ENCODE peak calls at places on chromosome 1, in five cellular contexts. F is NCI-H1048, M is fibroblast of lung, O is spleen, Y is cardiac fibroblast. H is an unnamed sample.

GRCh38 chr1:189803364-189803763 is 674.3 kb downstream of the BRINP3 start:
- DNase-seq in F (no peak), O (no peak), M (no peak), Y (no peak), H (no peak)

GRCh38 chr1:165842363-165843129 is 15.1 kb downstream of the UCK2 start:
- DNase-seq in F (no peak), O (no peak), Y (peak), M (peak), H (no peak)

GRCh38 chr1:169786974-169787373 is 7.7 kb downstream of the METTL18 start:
- DNase-seq in F (no peak), Y (no peak), O (no peak), M (no peak), H (no peak)

GRCh38 chr1:201696217-201696761 is 132.7 kb upstream of the IPO9 start:
- DNase-seq in Y (peak), F (no peak), M (peak), O (no peak), H (peak)

GRCh38 chr1:206529425-206529824 is 22.1 kb downstream of the RASSF5 start:
- DNase-seq in M (no peak), Y (no peak), O (no peak), F (no peak), H (no peak)

GRCh38 chr1:233367057-233367759 is 39.7 kb downstream of the MAP3K21 start:
- DNase-seq in F (no peak), Y (no peak), M (no peak), O (no peak), H (no peak)

GRCh38 chr1:29342351-29342750 is 106.0 kb downstream of the PTPRU start:
- DNase-seq in Y (no peak), F (no peak), M (no peak), O (peak), H (no peak)

GRCh38 chr1:117371436-117372151 is 4.3 kb downstream of the MAN1A2 start:
- DNase-seq in Y (peak), F (no peak), M (no peak), O (no peak), H (peak)

GRCh38 chr1:58576727-58577675 is at the start of gene TACSTD2:
- DNase-seq in Y (no peak), F (no peak), O (peak), M (no peak), H (no peak)

GRCh38 chr1:32200226-32201010 is at the start of gene CCDC28B:
- DNase-seq in F (no peak), Y (peak), O (peak), M (peak), H (peak)

GRCh38 chr1:159786966-159787365 is 6.2 kb downstream of the DUSP23 start:
- DNase-seq in O (no peak), Y (peak), F (no peak), M (no peak), H (no peak)

GRCh38 chr1:40753142-40753882 is 30.3 kb upstream of the KCNQ4 start:
- DNase-seq in F (no peak), M (no peak), O (no peak), Y (no peak), H (no peak)

GRCh38 chr1:245807306-245807705 is 652.5 kb downstream of the KIF26B start:
- DNase-seq in Y (peak), F (peak), M (no peak), O (no peak), H (no peak)

GRCh38 chr1:23562138-23562819 is 3.0 kb upstream of the ID3 start:
- DNase-seq in M (peak), O (peak), Y (peak), F (peak), H (peak)

GRCh38 chr1:40478276-40478675 is 1.2 kb downstream of the ZFP69 start:
- DNase-seq in O (no peak), Y (no peak), F (no peak), M (no peak), H (no peak)

GRCh38 chr1:155050560-155051341 is at the start of gene ADAM15:
- DNase-seq in M (peak), F (peak), O (peak), Y (peak), H (no peak)

GRCh38 chr1:84570436-84571149 is 3.6 kb downstream of the CTBS start:
- DNase-seq in F (no peak), Y (peak), O (no peak), M (peak), H (no peak)

GRCh38 chr1:67446893-67447292 is 16.7 kb upstream of the SERBP1 start:
- DNase-seq in Y (peak), F (no peak), O (no peak), M (no peak), H (no peak)

GRCh38 chr1:156420209-156421061 is 51.4 kb downstream of the RHBG start:
- DNase-seq in F (no peak), Y (no peak), M (no peak), O (no peak), H (no peak)

GRCh38 chr1:62423580-62424242 is 13.1 kb upstream of the USP1 start:
- DNase-seq in F (no peak), O (no peak), M (peak), Y (no peak), H (no peak)

GRCh38 chr1:17055801-17056200 is 2.0 kb upstream of the SDHB start:
- DNase-seq in O (no peak), F (no peak), M (no peak), Y (no peak), H (no peak)

GRCh38 chr1:179875606-179876288 is 1.9 kb downstream of the TOR1AIP2 start:
- DNase-seq in M (no peak), F (no peak), Y (no peak), O (no peak), H (no peak)

GRCh38 chr1:89962742-89963075 is 32.2 kb upstream of the ZNF326 start:
- DNase-seq in M (peak), Y (no peak), F (no peak), O (no peak), H (no peak)

GRCh38 chr1:89085781-89086180 is 20.8 kb upstream of the GBP1 start:
- DNase-seq in Y (peak), O (no peak), F (no peak), M (peak), H (no peak)

H was measured in skeletal muscle cell.